ENCODE peak calls at places on chromosomes 16 and 17, in eight cellular contexts. E is testis, I is HuH-7.5, T is small intestine, V is HT-29, D is activated B cell treated with CpG ODN at 0.5 μM for 24 hours, K is sciatic nerve, J is GM12878. M is an unnamed sample.

GRCh38 chr16:47182318-47182717 is 38.6 kb upstream of the NETO2 start:
- DNase-seq in D (no peak), J (no peak), E (no peak), T (no peak), I (no peak), V (no peak), K (no peak), M (no peak)

GRCh38 chr16:4709481-4709880 is 16.1 kb downstream of the NUDT16L1 start:
- DNase-seq in I (no peak), K (no peak), D (no peak), E (no peak), V (no peak), T (no peak), J (no peak), M (no peak)

GRCh38 chr17:42026821-42027539 is 7.1 kb downstream of the NKIRAS2 start:
- DNase-seq in D (no peak), T (no peak), I (no peak), K (no peak), V (no peak), J (no peak), E (no peak), M (no peak)

GRCh38 chr17:45815752-45816151 is 28.9 kb upstream of the SPPL2C start:
- DNase-seq in E (no peak), J (no peak), T (no peak), V (no peak), D (no peak), K (no peak), I (no peak), M (no peak)

GRCh38 chr17:6502871-6503509 is 53.4 kb downstream of the PITPNM3 start:
- DNase-seq in D (no peak), T (no peak), K (no peak), J (no peak), E (no peak), I (no peak), V (no peak), M (no peak)

GRCh38 chr16:74774223-74775139 is at the start of gene FA2H:
- DNase-seq in E (peak; percentile 84), K (peak; percentile 71), D (peak; percentile 65), T (peak; percentile 93), J (no peak), I (peak; percentile 95), V (peak; percentile 94), M (peak; percentile 58)

GRCh38 chr16:54447606-54448440 is 161.2 kb upstream of the IRX3 start:
- DNase-seq in V (no peak), T (no peak), I (no peak), E (no peak), K (no peak), J (no peak), D (no peak), M (no peak)

GRCh38 chr16:88497561-88498420 is 44.7 kb downstream of the ZFPM1 start:
- DNase-seq in I (no peak), J (no peak), D (no peak), T (no peak), K (no peak), E (peak; percentile 64), V (no peak), M (no peak)

GRCh38 chr17:77141846-77142449 is 1.2 kb downstream of the SEC14L1 start:
- DNase-seq in K (peak; percentile 45), J (no peak), I (no peak), T (no peak), E (no peak), D (no peak), V (no peak), M (no peak)

GRCh38 chr17:19940722-19941464 is 36.7 kb downstream of the AKAP10 start:
- DNase-seq in T (peak; percentile 22), K (no peak), D (no peak), I (no peak), J (no peak), E (no peak), V (peak; percentile 12), M (no peak)

GRCh38 chr16:88196471-88197400 is 186.0 kb upstream of the ZNF469 start:
- DNase-seq in T (no peak), J (no peak), E (no peak), K (no peak), D (no peak), V (no peak), I (no peak), M (no peak)

GRCh38 chr17:63848834-63849689 is 6.6 kb upstream of the SMARCD2 start:
- DNase-seq in K (peak; percentile 96), I (no peak), T (peak; percentile 93), D (peak; percentile 92), J (peak; percentile 72), V (no peak), E (peak; percentile 95), M (peak; percentile 85)

GRCh38 chr17:42830971-42831370 is 2.2 kb upstream of the PSME3 start:
- DNase-seq in E (no peak), J (no peak), K (no peak), V (no peak), I (no peak), D (no peak), T (no peak), M (no peak)

GRCh38 chr17:50151937-50152547 is 1.6 kb upstream of the PPP1R9B start:
- DNase-seq in J (no peak), I (peak; percentile 91), D (peak; percentile 56), V (peak; percentile 93), E (peak; percentile 97), K (peak; percentile 86), T (peak; percentile 93), M (no peak)

GRCh38 chr17:51435641-51436091 is 175.3 kb downstream of the UTP18 start:
- DNase-seq in I (peak; percentile 64), K (no peak), E (peak; percentile 64), J (no peak), D (no peak), T (peak; percentile 55), V (peak; percentile 92), M (peak; percentile 44)

GRCh38 chr17:18981642-18982424 is 22.7 kb downstream of the FAM83G start:
- DNase-seq in V (peak; percentile 57), T (peak; percentile 97), I (peak; percentile 50), D (no peak), J (no peak), E (no peak), K (no peak), M (no peak)

GRCh38 chr17:17051791-17052461 is 9.7 kb downstream of the MPRIP start:
- DNase-seq in E (peak; percentile 54), T (peak; percentile 72), V (peak; percentile 50), K (peak; percentile 58), D (peak; percentile 12), I (no peak), J (no peak), M (no peak)

GRCh38 chr17:63984651-63985386 is 12.1 kb upstream of the SCN4A start:
- DNase-seq in I (no peak), V (peak; percentile 63), D (no peak), J (no peak), K (no peak), T (peak; percentile 68), E (peak; percentile 35), M (peak; percentile 58)

GRCh38 chr17:62187681-62188080 is 122.6 kb upstream of the MED13 start:
- DNase-seq in I (no peak), K (no peak), D (no peak), T (peak; percentile 76), E (no peak), J (no peak), V (no peak), M (no peak)

GRCh38 chr16:85137323-85138072 is 25.2 kb upstream of the CIBAR2 start:
- DNase-seq in I (peak; percentile 90), V (peak; percentile 47), E (peak; percentile 93), K (peak; percentile 97), D (no peak), J (no peak), T (peak; percentile 45), M (no peak)

GRCh38 chr17:30954046-30954805 is 16.6 kb upstream of the RNF135 start:
- DNase-seq in V (no peak), D (no peak), E (no peak), J (no peak), I (no peak), K (no peak), T (no peak), M (no peak)

GRCh38 chr17:39212200-39212810 is 12.2 kb downstream of the RPL19 start:
- DNase-seq in V (no peak), I (no peak), K (no peak), D (no peak), T (no peak), E (peak; percentile 67), J (no peak), M (no peak)

GRCh38 chr16:57785385-57785784 is 16.9 kb downstream of the KIFC3 start:
- DNase-seq in D (no peak), V (no peak), T (no peak), I (no peak), K (no peak), E (no peak), J (no peak), M (no peak)

GRCh38 chr16:9797306-9797705 is 384.9 kb downstream of the GRIN2A start:
- DNase-seq in J (no peak), E (no peak), I (no peak), K (no peak), V (no peak), D (no peak), T (peak; percentile 4), M (no peak)

GRCh38 chr17:47895254-47895855 is 681 bp upstream of the SP2 start:
- DNase-seq in D (no peak), K (no peak), I (no peak), V (no peak), J (no peak), T (no peak), E (peak; percentile 41), M (no peak)

GRCh38 chr16:88004391-88004790 is 53.2 kb downstream of the BANP start:
- DNase-seq in V (no peak), T (no peak), K (peak; percentile 48), I (no peak), D (peak; percentile 11), E (no peak), J (no peak), M (no peak)

GRCh38 chr16:15783985-15784384 is 72.8 kb downstream of the MYH11 start:
- DNase-seq in J (no peak), K (no peak), T (no peak), V (no peak), E (no peak), I (no peak), D (no peak), M (no peak)

GRCh38 chr17:62819511-62820221 is 11.6 kb upstream of the MARCHF10 start:
- DNase-seq in E (peak; percentile 79), I (peak; percentile 27), J (no peak), V (peak; percentile 58), T (no peak), K (peak; percentile 65), D (no peak), M (no peak)

GRCh38 chr16:4275861-4276260 is 3.0 kb upstream of the TFAP4 start:
- DNase-seq in K (no peak), V (no peak), J (no peak), T (no peak), D (no peak), E (no peak), I (no peak), M (no peak)

GRCh38 chr16:68229431-68230175 is 6.3 kb downstream of the ESRP2 start:
- DNase-seq in J (no peak), E (peak; percentile 51), D (no peak), V (peak; percentile 79), T (peak; percentile 49), K (peak; percentile 56), I (no peak), M (no peak)

GRCh38 chr17:7834554-7834890 is 505 bp downstream of the KDM6B start:
- DNase-seq in T (peak; percentile 79), I (peak; percentile 48), D (no peak), J (no peak), K (peak; percentile 84), E (peak; percentile 76), V (no peak), M (peak; percentile 72)

GRCh38 chr16:2614761-2615191 is 67.5 kb upstream of the KCTD5 start:
- DNase-seq in E (peak; percentile 10), D (no peak), K (no peak), T (no peak), V (no peak), I (no peak), J (no peak), M (no peak)

GRCh38 chr17:64622931-64623654 is 39.0 kb downstream of the SMURF2 start:
- DNase-seq in E (no peak), V (peak; percentile 15), T (peak; percentile 19), J (no peak), K (no peak), I (no peak), D (no peak), M (no peak)

M was measured in effector memory CD4-positive, alpha-beta T cell.